ENCODE peak calls at places on chromosomes 2 and 18, in four cellular contexts. J is ELR, V is WTC11, N is mucosa of gallbladder. U is an unnamed sample.

GRCh38 chr2:73998933-73999332 is 14.2 kb downstream of the TET3 start:
- DNase-seq in J (no peak), V (no peak), N (no peak), U (no peak)

GRCh38 chr2:239727776-239728600 is 297.2 kb downstream of the NDUFA10 start:
- DNase-seq in J (no peak), V (peak; percentile 8), N (no peak), U (no peak)

GRCh38 chr2:229179598-229179997 is 91.5 kb downstream of the PID1 start:
- DNase-seq in J (no peak), V (no peak), N (no peak), U (no peak)

GRCh38 chr2:9212661-9213411 is 6.2 kb downstream of the ASAP2 start:
- DNase-seq in J (no peak), V (no peak), N (no peak), U (no peak)

GRCh38 chr2:63614983-63615945 is 26.5 kb downstream of the MDH1 start:
- DNase-seq in J (peak; percentile 73), V (peak; percentile 59), N (no peak), U (no peak)

GRCh38 chr2:57399061-57399460 is 647.5 kb upstream of the VRK2 start:
- DNase-seq in J (no peak), V (no peak), N (no peak), U (no peak)

GRCh38 chr2:10911291-10912075 is at the start of gene KCNF1:
- DNase-seq in J (peak; percentile 71), V (peak; percentile 62), N (peak; percentile 37), U (peak; percentile 89)

GRCh38 chr18:28411806-28412205 is 234.9 kb upstream of the CDH2 start:
- DNase-seq in J (peak; percentile 28), V (no peak), N (no peak), U (no peak)

GRCh38 chr2:239014458-239014857 is 166.6 kb downstream of the TWIST2 start:
- DNase-seq in J (no peak), V (no peak), N (no peak), U (no peak)

GRCh38 chr18:12278153-12278764 is 24.1 kb downstream of the CIDEA start:
- DNase-seq in J (peak; percentile 45), V (peak; percentile 49), N (no peak), U (no peak)